ENCODE peak calls at places on chromosomes 1 and 21, in eight cellular contexts. J is NCI-H510A treated with DMSO at 0.1 percent for 48 hours; U is NCI-H1694; X is RCC 7860; C is HAP-1; P is choroid plexus epithelial cell; T is CD8-positive, alpha-beta T cell; F is glutamatergic neuron. W is an unnamed sample.
A peak's percentile ranks its signal among the peaks of the same experiment; 100 is the strongest.

GRCh38 chr1:211476200-211476849 is 15.6 kb downstream of the RD3 start:
- DNase-seq in X (peak; percentile 36), F (peak; percentile 78), P (peak; percentile 86), T (peak; percentile 83), U (peak; percentile 68), J (peak; percentile 40), C (peak; percentile 44), W (peak; percentile 43)

GRCh38 chr1:44225761-44226160 is 12.5 kb downstream of the DMAP1 start:
- DNase-seq in U (no peak), T (no peak), X (no peak), P (no peak), C (no peak), F (no peak), J (no peak), W (no peak)

GRCh38 chr1:20375563-20375962 is 84.9 kb downstream of the VWA5B1 start:
- DNase-seq in X (no peak), T (no peak), C (no peak), F (no peak), J (no peak), U (no peak), P (no peak), W (no peak)

GRCh38 chr1:174232761-174233160 is 73.4 kb downstream of the RABGAP1L start:
- DNase-seq in X (no peak), T (no peak), F (no peak), J (no peak), C (no peak), P (no peak), U (no peak), W (no peak)

GRCh38 chr1:42081475-42081874 is 71.7 kb upstream of the GUCA2B start:
- DNase-seq in P (no peak), J (no peak), F (no peak), X (no peak), T (no peak), U (no peak), C (no peak), W (no peak)

GRCh38 chr1:229897540-229897939 is 169.5 kb upstream of the GALNT2 start:
- DNase-seq in F (no peak), C (no peak), P (no peak), J (no peak), T (no peak), U (no peak), X (no peak), W (no peak)

GRCh38 chr1:19074361-19074901 is 118.0 kb upstream of the IFFO2 start:
- DNase-seq in T (peak; percentile 80), X (no peak), P (no peak), J (no peak), C (no peak), F (no peak), U (no peak), W (no peak)

GRCh38 chr1:9174243-9174642 is 45.3 kb upstream of the GPR157 start:
- DNase-seq in F (no peak), P (no peak), T (no peak), C (no peak), J (no peak), X (no peak), U (no peak), W (no peak)

GRCh38 chr21:45451771-45452182 is 46.8 kb downstream of the COL18A1 start:
- DNase-seq in X (no peak), C (no peak), P (no peak), J (no peak), F (peak; percentile 9), U (no peak), T (no peak), W (no peak)

GRCh38 chr1:236603896-236604217 is 459 bp downstream of the HEATR1 start:
- DNase-seq in T (no peak), X (no peak), P (peak; percentile 32), U (no peak), J (no peak), F (no peak), C (no peak), W (peak; percentile 11)

GRCh38 chr1:53198241-53198651 is 1.6 kb downstream of the CPT2 start:
- DNase-seq in C (no peak), J (no peak), F (no peak), X (no peak), P (peak; percentile 59), U (no peak), T (no peak), W (no peak)

GRCh38 chr1:117952386-117952785 is 22.8 kb downstream of the WDR3 start:
- DNase-seq in P (no peak), J (no peak), U (no peak), F (no peak), T (no peak), C (no peak), X (no peak), W (no peak)

GRCh38 chr1:29991815-29992214 is 731.6 kb downstream of the MATN1 start:
- DNase-seq in X (no peak), U (no peak), P (no peak), F (no peak), C (no peak), T (peak; percentile 25), J (no peak), W (no peak)

GRCh38 chr1:18362150-18362549 is 118.6 kb upstream of the KLHDC7A start:
- DNase-seq in X (no peak), P (no peak), F (no peak), T (no peak), U (no peak), J (no peak), C (no peak), W (no peak)

GRCh38 chr1:161068306-161069200 is 1.1 kb downstream of the ARHGAP30 start:
- DNase-seq in T (peak; percentile 85), F (no peak), X (no peak), J (no peak), C (no peak), P (no peak), U (no peak), W (no peak)